ENCODE peak calls at places on chromosomes 6 and 20, in eight cellular contexts. F is fibroblast of the aortic adventitia; O is sigmoid colon; L is HL-60; Y is CD8-positive, alpha-beta T cell; X is uterus; D is A549; J is fibroblast of mammary gland. Z is an unnamed sample.

GRCh38 chr20:39935921-39936320 is 753.1 kb downstream of the MAFB start:
- DNase-seq in J (peak; percentile 3), D (no peak), Y (no peak), X (no peak), O (no peak), F (no peak), L (no peak), Z (no peak)

GRCh38 chr6:124002377-124003081 is 198.9 kb downstream of the NKAIN2 start:
- DNase-seq in D (no peak), L (no peak), J (no peak), O (no peak), X (no peak), Y (no peak), F (no peak), Z (no peak)

GRCh38 chr20:63635431-63636141 is 8.7 kb upstream of the GMEB2 start:
- DNase-seq in J (no peak), L (peak; percentile 91), X (no peak), O (no peak), D (no peak), Y (peak; percentile 70), F (no peak), Z (no peak)

GRCh38 chr6:114144887-114145851 is 174.2 kb upstream of the HDAC2 start:
- DNase-seq in D (no peak), X (no peak), L (no peak), F (no peak), Y (no peak), O (no peak), J (no peak), Z (no peak)

GRCh38 chr20:63132131-63132714 is 83.7 kb downstream of the YTHDF1 start:
- DNase-seq in J (no peak), X (no peak), Y (no peak), O (peak; percentile 57), L (no peak), D (no peak), F (no peak), Z (no peak)

GRCh38 chr20:9260027-9260426 is 191.1 kb downstream of the PLCB4 start:
- DNase-seq in O (no peak), J (no peak), L (no peak), X (no peak), D (no peak), F (no peak), Y (no peak), Z (no peak)

GRCh38 chr20:47677314-47678129 is 107.8 kb downstream of the SULF2 start:
- DNase-seq in J (peak; percentile 31), D (peak; percentile 67), Y (peak; percentile 25), X (peak; percentile 47), O (no peak), L (peak; percentile 20), F (no peak), Z (no peak)

GRCh38 chr6:15656145-15656544 is 6.7 kb downstream of the DTNBP1 start:
- DNase-seq in D (no peak), F (no peak), L (no peak), O (no peak), X (no peak), J (no peak), Y (no peak), Z (no peak)

GRCh38 chr6:71886184-71887005 is at the start of gene RIMS1:
- DNase-seq in Y (no peak), L (no peak), J (no peak), F (peak; percentile 0), X (no peak), O (peak; percentile 55), D (peak; percentile 1), Z (no peak)

GRCh38 chr6:166466178-166467122 is 83.7 kb upstream of the MPC1 start:
- DNase-seq in L (no peak), F (peak; percentile 98), D (peak; percentile 23), O (no peak), J (peak; percentile 90), X (peak; percentile 29), Y (no peak), Z (peak; percentile 84)

GRCh38 chr6:111717621-111718020 is 111.9 kb upstream of the TRAF3IP2 start:
- DNase-seq in J (no peak), L (no peak), D (no peak), Y (no peak), X (no peak), O (no peak), F (no peak), Z (no peak)

GRCh38 chr6:153162172-153162571 is 31.1 kb upstream of the RGS17 start:
- DNase-seq in X (no peak), O (no peak), D (no peak), L (no peak), Y (no peak), F (no peak), J (peak; percentile 17), Z (no peak)

GRCh38 chr20:15945301-15945700 is 627.9 kb downstream of the KIF16B start:
- DNase-seq in L (no peak), D (no peak), X (no peak), F (no peak), J (peak; percentile 20), O (no peak), Y (no peak), Z (no peak)

GRCh38 chr20:3068075-3068474 is 3.3 kb upstream of the OXT start:
- DNase-seq in Y (no peak), L (no peak), X (no peak), D (no peak), F (no peak), O (no peak), J (no peak), Z (no peak)

GRCh38 chr6:149488815-149489214 is 4.0 kb upstream of the ZC3H12D start:
- DNase-seq in O (no peak), F (no peak), L (no peak), D (no peak), X (no peak), Y (no peak), J (no peak), Z (no peak)

GRCh38 chr6:26270121-26270861 is 94.7 kb upstream of the BTN3A2 start:
- DNase-seq in O (no peak), D (no peak), J (peak; percentile 14), F (no peak), L (no peak), Y (no peak), X (no peak), Z (no peak)

GRCh38 chr6:52537001-52537753 is 39.7 kb downstream of the TRAM2 start:
- DNase-seq in O (no peak), Y (no peak), F (no peak), X (no peak), J (peak; percentile 80), D (no peak), L (no peak), Z (no peak)

GRCh38 chr6:52534966-52535390 is 41.9 kb downstream of the TRAM2 start:
- DNase-seq in Y (no peak), L (no peak), J (no peak), O (no peak), D (no peak), X (no peak), F (no peak), Z (no peak)

GRCh38 chr6:52538252-52538905 is 38.5 kb downstream of the TRAM2 start:
- DNase-seq in O (no peak), J (no peak), L (no peak), Y (no peak), F (no peak), X (no peak), D (no peak), Z (no peak)

GRCh38 chr6:52535711-52536423 is 41.0 kb downstream of the TRAM2 start:
- DNase-seq in F (no peak), L (no peak), Y (no peak), X (no peak), J (no peak), O (no peak), D (no peak), Z (no peak)

DNA sequence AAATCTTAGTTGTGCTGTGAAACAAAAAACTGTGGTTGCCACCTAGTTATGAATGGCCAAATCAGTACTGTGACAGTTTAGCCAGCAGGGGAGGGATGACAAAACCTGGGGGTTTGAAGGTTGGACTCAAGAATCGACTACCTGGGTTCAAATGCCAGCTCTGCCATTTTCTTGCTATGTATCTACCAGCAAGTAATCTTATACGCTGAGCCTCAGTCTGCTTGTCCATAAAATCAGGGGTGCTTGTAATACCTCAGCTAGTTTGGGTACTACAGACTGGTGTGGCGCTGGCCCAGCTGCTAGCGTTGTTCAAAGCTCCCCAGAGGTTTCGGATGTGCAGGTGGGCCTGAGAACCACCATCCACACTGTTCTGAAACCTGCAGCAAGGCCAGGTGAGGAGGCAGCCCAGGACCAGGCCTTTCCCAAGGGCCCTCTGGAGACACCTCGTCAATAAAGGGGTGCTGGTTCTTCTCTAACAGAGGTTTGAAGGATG is 40.4 kb downstream of the TRAM2 start:
- DNase-seq in D (no peak), L (no peak), F (no peak), Y (no peak), J (no peak), O (no peak), X (no peak), Z (no peak)
- TF ChIP-seq CTCF in D (no peak), L (no peak), F (peak; percentile 13), Y (no peak), J (no peak), O (no peak), X (no peak), Z (no peak)

GRCh38 chr6:42563697-42564495 is at the start of gene UBR2:
- DNase-seq in F (peak; percentile 99), O (peak; percentile 99), L (peak; percentile 99), X (peak; percentile 94), J (peak; percentile 98), Y (peak; percentile 86), D (peak; percentile 97), Z (peak; percentile 97)
- H3K4me3 ChIP-seq in F (peak within 1 kb of the TSS; percentile 99), O (peak within 1 kb of the TSS; percentile 71), L (peak within 1 kb of the TSS; percentile 85), X (peak within 1 kb of the TSS; percentile 92), J (peak within 1 kb of the TSS; percentile 97), Y (peak within 1 kb of the TSS; percentile 95), D (peak within 1 kb of the TSS; percentile 94), Z (peak within 1 kb of the TSS; percentile 96)

GRCh38 chr6:47098570-47098993 is 56.5 kb upstream of the ADGRF1 start:
- DNase-seq in X (peak; percentile 63), O (peak; percentile 74), F (peak; percentile 78), L (no peak), Y (no peak), J (peak; percentile 88), D (no peak), Z (no peak)

GRCh38 chr6:47093169-47093568 is 51.0 kb upstream of the ADGRF1 start:
- DNase-seq in J (no peak), Y (no peak), F (no peak), L (no peak), O (no peak), D (no peak), X (no peak), Z (no peak)

GRCh38 chr6:47096233-47096887 is 54.2 kb upstream of the ADGRF1 start:
- DNase-seq in L (no peak), X (no peak), O (no peak), D (no peak), Y (no peak), J (no peak), F (no peak), Z (no peak)

GRCh38 chr6:47094351-47094925 is 52.3 kb upstream of the ADGRF1 start:
- DNase-seq in L (no peak), F (peak; percentile 24), J (no peak), O (no peak), Y (no peak), X (no peak), D (no peak), Z (no peak)

GRCh38 chr6:47097092-47097945 is 55.2 kb upstream of the ADGRF1 start:
- DNase-seq in D (peak; percentile 78), L (peak; percentile 67), J (peak; percentile 85), F (peak; percentile 89), Y (no peak), X (peak; percentile 43), O (peak; percentile 82), Z (peak; percentile 78)
- TF ChIP-seq CTCF in D (peak; percentile 77), L (peak; percentile 77), J (peak; percentile 89), F (peak; percentile 82), Y (no peak), X (peak; percentile 58), O (peak; percentile 46), Z (peak; percentile 83)

GRCh38 chr6:144335315-144335861 is 50.3 kb downstream of the UTRN start:
- DNase-seq in D (no peak), F (no peak), X (no peak), L (peak; percentile 51), Y (no peak), J (no peak), O (no peak), Z (no peak)
- H3K4me3 ChIP-seq in D (no peak overlapping the region), F (no peak overlapping the region), X (no peak overlapping the region), L (no peak overlapping the region), Y (peak overlapping the region; percentile 51), J (no peak overlapping the region), O (no peak overlapping the region), Z (no peak overlapping the region)